ENCODE peak calls at places on chromosomes 11 and 22, in eight cellular contexts. A, I, H, Y, K, C, N and W are unnamed samples.

GRCh38 chr11:16787035-16787744 is 48.7 kb downstream of the C11orf58 start:
- DNase-seq in A (peak), I (peak), H (no peak), Y (no peak), K (no peak), C (peak), N (no peak), W (no peak)

GRCh38 chr11:70495351-70496310 is 97.3 kb downstream of the CTTN start:
- DNase-seq in A (no peak), I (peak), H (no peak), Y (peak), K (no peak), C (no peak), N (no peak), W (no peak)

GRCh38 chr22:48743601-48744282 is 1083.9 kb downstream of the BRD1 start:
- DNase-seq in A (no peak), I (peak), H (no peak), Y (peak), K (no peak), C (peak), N (no peak), W (no peak)

GRCh38 chr11:1371026-1371325 is 18.8 kb upstream of the BRSK2 start:
- DNase-seq in A (no peak), I (no peak), H (no peak), Y (no peak), K (no peak), C (no peak), N (no peak), W (no peak)

GRCh38 chr11:15145635-15146034 is 30.9 kb downstream of the INSC start:
- DNase-seq in A (no peak), I (no peak), H (peak), Y (no peak), K (no peak), C (no peak), N (no peak), W (no peak)

GRCh38 chr11:43784301-43784700 is 96.3 kb upstream of the ALKBH3 start:
- DNase-seq in A (no peak), I (no peak), H (no peak), Y (no peak), K (no peak), C (no peak), N (no peak), W (no peak)

GRCh38 chr11:128235958-128236357 is 351.4 kb downstream of the ETS1 start:
- DNase-seq in A (no peak), I (peak), H (no peak), Y (no peak), K (peak), C (no peak), N (no peak), W (no peak)

GRCh38 chr11:117941163-117941707 is 12.0 kb upstream of the TMPRSS13 start:
- DNase-seq in A (no peak), I (no peak), H (no peak), Y (no peak), K (no peak), C (no peak), N (no peak), W (no peak)

GRCh38 chr11:104484784-104485554 is 321.0 kb upstream of the PDGFD start:
- DNase-seq in A (peak), I (no peak), H (no peak), Y (no peak), K (no peak), C (no peak), N (no peak), W (no peak)

GRCh38 chr11:69087811-69088210 is 39.1 kb downstream of the TPCN2 start:
- DNase-seq in A (no peak), I (no peak), H (no peak), Y (no peak), K (no peak), C (no peak), N (no peak), W (no peak)

GRCh38 chr11:24216488-24216887 is 280.4 kb upstream of the LUZP2 start:
- DNase-seq in A (no peak), I (no peak), H (no peak), Y (no peak), K (no peak), C (no peak), N (no peak), W (no peak)

GRCh38 chr11:57643802-57644201 is 5.9 kb downstream of the YPEL4 start:
- DNase-seq in A (peak), I (no peak), H (no peak), Y (no peak), K (no peak), C (no peak), N (no peak), W (no peak)

GRCh38 chr22:39068033-39068785 is 8.9 kb upstream of the APOBEC3G start:
- DNase-seq in A (no peak), I (no peak), H (no peak), Y (no peak), K (no peak), C (no peak), N (no peak), W (no peak)

GRCh38 chr11:114058026-114058706 is 1.3 kb upstream of the ZBTB16 start:
- DNase-seq in A (no peak), I (peak), H (no peak), Y (peak), K (peak), C (peak), N (no peak), W (no peak)

GRCh38 chr11:114058871-114059277 is 637 bp upstream of the ZBTB16 start:
- DNase-seq in A (no peak), I (peak), H (peak), Y (peak), K (peak), C (peak), N (no peak), W (no peak)

GRCh38 chr11:114059984-114060401 is 482 bp downstream of the ZBTB16 start:
- DNase-seq in A (no peak), I (peak), H (peak), Y (no peak), K (no peak), C (peak), N (no peak), W (no peak)

GRCh38 chr11:114060402-114061052 is 1.0 kb downstream of the ZBTB16 start:
- DNase-seq in A (no peak), I (peak), H (no peak), Y (peak), K (peak), C (no peak), N (no peak), W (no peak)

GRCh38 chr11:114059278-114059983 is at the start of gene ZBTB16:
- DNase-seq in A (no peak), I (peak), H (peak), Y (peak), K (peak), C (peak), N (no peak), W (no peak)
- TF ChIP-seq POLR2A in A (no peak), I (peak), H (peak), Y (peak), K (peak), C (peak), N (no peak), W (no peak)

GRCh38 chr22:50016988-50017700 is 4.6 kb upstream of the IL17REL start:
- DNase-seq in A (no peak), I (peak), H (peak), Y (no peak), K (no peak), C (no peak), N (no peak), W (no peak)
- TF ChIP-seq POLR2A in A (no peak), I (no peak), H (no peak), Y (no peak), K (no peak), C (no peak), N (no peak), W (no peak)

GRCh38 chr11:65537620-65538231 is 12.8 kb downstream of the SCYL1 start:
- DNase-seq in A (no peak), I (peak), H (no peak), Y (no peak), K (no peak), C (no peak), N (no peak), W (no peak)

GRCh38 chr11:65540290-65541092 is 15.6 kb downstream of the SCYL1 start:
- DNase-seq in A (peak), I (peak), H (peak), Y (peak), K (peak), C (peak), N (peak), W (peak)

GRCh38 chr11:65539401-65540289 is 14.8 kb downstream of the SCYL1 start:
- DNase-seq in A (no peak), I (peak), H (peak), Y (no peak), K (peak), C (no peak), N (no peak), W (no peak)

GRCh38 chr11:65538232-65538914 is 13.5 kb downstream of the SCYL1 start:
- DNase-seq in A (no peak), I (peak), H (no peak), Y (no peak), K (no peak), C (peak), N (no peak), W (no peak)

GRCh38 chr11:65538915-65539374 is 14.1 kb downstream of the SCYL1 start:
- DNase-seq in A (no peak), I (no peak), H (no peak), Y (no peak), K (no peak), C (no peak), N (no peak), W (no peak)
- TF ChIP-seq POLR2A in A (peak), I (no peak), H (no peak), Y (no peak), K (no peak), C (no peak), N (no peak), W (no peak)

GRCh38 chr11:65607614-65608426 is 6.2 kb downstream of the MAP3K11 start:
- DNase-seq in A (no peak), I (no peak), H (no peak), Y (no peak), K (no peak), C (no peak), N (no peak), W (no peak)

GRCh38 chr11:65609236-65609635 is 4.8 kb downstream of the MAP3K11 start:
- DNase-seq in A (no peak), I (no peak), H (no peak), Y (no peak), K (no peak), C (no peak), N (no peak), W (no peak)

GRCh38 chr11:65604258-65604657 is 8.7 kb upstream of the KCNK7 start:
- DNase-seq in A (no peak), I (no peak), H (no peak), Y (no peak), K (no peak), C (no peak), N (no peak), W (no peak)

GRCh38 chr11:65609711-65610110 is 4.3 kb downstream of the MAP3K11 start:
- DNase-seq in A (no peak), I (no peak), H (no peak), Y (no peak), K (no peak), C (no peak), N (no peak), W (no peak)

DNA sequence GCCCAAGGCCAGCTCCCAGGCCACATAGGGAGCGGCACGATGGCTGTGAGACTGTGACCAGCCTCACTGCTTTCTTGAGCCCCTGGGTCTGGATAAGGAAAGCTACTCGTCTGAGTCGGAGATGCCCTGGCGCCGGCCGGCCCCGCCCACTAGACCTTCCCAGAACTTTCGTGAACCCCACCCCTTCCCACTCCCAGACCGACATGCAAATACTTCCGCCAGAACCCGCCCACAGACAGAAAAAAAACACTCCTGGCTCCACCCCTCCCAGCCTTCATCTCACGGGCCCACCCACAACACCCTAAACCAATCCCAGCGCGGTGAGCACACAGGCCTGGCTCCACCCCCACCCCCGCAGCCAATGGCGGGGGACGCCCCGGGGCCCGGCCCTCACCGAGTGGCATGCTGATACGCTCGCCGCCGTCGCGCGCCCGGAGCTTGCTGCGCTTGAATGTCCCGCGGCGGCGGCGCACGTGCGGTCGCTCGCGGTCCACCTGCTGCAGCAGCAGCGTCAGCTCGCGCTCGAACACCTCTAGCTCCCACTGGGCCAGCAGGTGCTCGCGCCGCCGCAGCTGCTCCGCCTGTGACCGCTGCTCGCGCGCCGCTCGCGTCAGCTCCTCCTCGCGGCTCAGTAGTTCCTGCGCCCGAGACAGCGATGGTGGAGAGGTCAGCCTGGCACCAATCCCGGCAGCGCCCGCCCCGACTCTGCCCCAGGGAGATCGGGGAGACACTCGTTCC is 7.0 kb downstream of the MAP3K11 start:
- DNase-seq in A (peak), I (peak), H (peak), Y (no peak), K (peak), C (peak), N (peak), W (no peak)
- TF ChIP-seq POLR2A in A (no peak), I (no peak), H (no peak), Y (no peak), K (no peak), C (no peak), N (no peak), W (no peak)

GRCh38 chr22:32546935-32547334 is 72.3 kb downstream of the FBXO7 start:
- DNase-seq in A (no peak), I (peak), H (no peak), Y (no peak), K (no peak), C (no peak), N (no peak), W (no peak)

GRCh38 chr22:32546480-32546879 is 71.9 kb downstream of the FBXO7 start:
- DNase-seq in A (no peak), I (peak), H (no peak), Y (no peak), K (no peak), C (no peak), N (no peak), W (no peak)

GRCh38 chr22:32544953-32545558 is 70.4 kb downstream of the FBXO7 start:
- DNase-seq in A (peak), I (peak), H (no peak), Y (no peak), K (no peak), C (no peak), N (no peak), W (no peak)

GRCh38 chr22:32545801-32546200 is 71.2 kb downstream of the FBXO7 start:
- DNase-seq in A (peak), I (peak), H (no peak), Y (no peak), K (no peak), C (no peak), N (no peak), W (no peak)

GRCh38 chr22:32548039-32548438 is 73.4 kb downstream of the FBXO7 start:
- DNase-seq in A (no peak), I (peak), H (no peak), Y (no peak), K (no peak), C (no peak), N (no peak), W (no peak)
- TF ChIP-seq POLR2A in A (no peak), I (no peak), H (no peak), Y (no peak), K (no peak), C (no peak), N (no peak), W (no peak)

DNA sequence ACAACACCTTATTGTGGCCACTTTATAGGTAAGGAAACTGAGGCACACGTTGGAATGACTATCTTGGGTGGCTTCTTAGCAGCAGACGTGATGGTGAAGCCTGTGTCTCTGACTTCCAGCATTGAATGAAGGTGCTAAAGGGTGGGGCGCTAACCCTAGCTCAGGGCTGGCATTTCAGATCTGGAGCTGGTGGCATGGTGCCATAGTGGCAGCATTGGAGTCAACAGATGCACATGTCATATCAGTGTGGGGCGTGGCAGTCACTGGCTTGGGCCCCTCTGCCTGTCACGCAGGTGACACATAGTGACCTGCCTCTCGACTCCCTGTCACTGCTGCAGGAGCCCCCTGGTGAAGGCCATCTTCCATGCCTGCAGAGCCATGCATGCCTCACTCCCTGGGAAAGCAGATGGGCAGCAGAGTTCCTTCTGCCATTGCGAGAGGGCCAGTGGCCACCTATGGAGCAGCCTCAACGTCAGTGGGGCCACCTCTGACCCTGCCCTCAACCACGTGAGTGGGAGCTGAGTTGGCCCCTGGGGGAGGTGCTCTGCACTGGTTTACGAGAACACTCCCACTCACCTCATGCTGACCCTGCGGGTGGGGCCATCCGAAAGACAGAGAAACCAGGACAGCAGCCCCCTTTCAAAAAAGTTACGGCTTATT is 14.8 kb downstream of the SHISA8 start:
- DNase-seq in A (no peak), I (no peak), H (no peak), Y (no peak), K (no peak), C (no peak), N (no peak), W (no peak)
- TF ChIP-seq POLR2A in A (no peak), I (no peak), H (no peak), Y (no peak), K (no peak), C (no peak), N (no peak), W (no peak)

GRCh38 chr11:33294797-33295196 is 37.6 kb downstream of the HIPK3 start:
- DNase-seq in A (no peak), I (no peak), H (no peak), Y (no peak), K (no peak), C (no peak), N (no peak), W (no peak)

GRCh38 chr11:33290319-33290718 is 33.1 kb downstream of the HIPK3 start:
- DNase-seq in A (no peak), I (no peak), H (no peak), Y (no peak), K (no peak), C (no peak), N (no peak), W (no peak)

GRCh38 chr11:33294224-33294623 is 37.0 kb downstream of the HIPK3 start:
- DNase-seq in A (no peak), I (no peak), H (no peak), Y (no peak), K (no peak), C (no peak), N (no peak), W (no peak)

GRCh38 chr11:33292306-33292705 is 35.1 kb downstream of the HIPK3 start:
- DNase-seq in A (no peak), I (no peak), H (no peak), Y (no peak), K (peak), C (no peak), N (no peak), W (no peak)

GRCh38 chr11:33291004-33291777 is 34.0 kb downstream of the HIPK3 start:
- DNase-seq in A (peak), I (no peak), H (no peak), Y (no peak), K (no peak), C (no peak), N (no peak), W (no peak)
- TF ChIP-seq POLR2A in A (no peak), I (no peak), H (no peak), Y (no peak), K (no peak), C (no peak), N (no peak), W (no peak)